ENCODE peak calls at places on chromosomes 1 and 21, in four cellular contexts. A, Y, V and Z are unnamed samples.

GRCh38 chr1:181062800-181063428 is 25.6 kb upstream of the IER5 start:
- DNase-seq in A (peak; percentile 20), Y (no peak), V (peak; percentile 39), Z (no peak)

GRCh38 chr21:25997788-25998611 is 172.6 kb downstream of the APP start:
- DNase-seq in Y (no peak), A (no peak), V (no peak), Z (no peak)

GRCh38 chr1:186865253-186865652 is 36.5 kb downstream of the PLA2G4A start:
- DNase-seq in Y (no peak), V (no peak), A (no peak), Z (no peak)

GRCh38 chr21:17854771-17855170 is 35.6 kb upstream of the C21orf91 start:
- DNase-seq in A (no peak), V (no peak), Y (no peak), Z (no peak)

GRCh38 chr1:51234721-51235425 is 1.2 kb upstream of the RNF11 start:
- DNase-seq in Y (peak; percentile 50), V (peak; percentile 78), A (no peak), Z (peak; percentile 45)

GRCh38 chr1:77847621-77848080 is 40.8 kb upstream of the NEXN start:
- DNase-seq in A (no peak), V (no peak), Y (no peak), Z (no peak)

GRCh38 chr1:213123532-213123931 is 72.5 kb downstream of the RPS6KC1 start:
- DNase-seq in V (no peak), Y (no peak), A (no peak), Z (peak; percentile 39)

GRCh38 chr1:195763907-195764183 is 844.4 kb downstream of the KCNT2 start:
- DNase-seq in A (no peak), V (no peak), Y (no peak), Z (no peak)

GRCh38 chr1:54379481-54380284 is 26.5 kb downstream of the SSBP3 start:
- DNase-seq in V (no peak), Y (no peak), A (no peak), Z (no peak)

GRCh38 chr21:31347435-31348032 is 3.5 kb upstream of the TIAM1 start:
- DNase-seq in V (no peak), A (no peak), Y (no peak), Z (no peak)

GRCh38 chr1:222865718-222866117 is 50.9 kb downstream of the DISP1 start:
- DNase-seq in Y (no peak), A (no peak), V (no peak), Z (no peak)

GRCh38 chr1:72051538-72051937 is 230.8 kb downstream of the NEGR1 start:
- DNase-seq in A (no peak), Y (no peak), V (no peak), Z (no peak)

GRCh38 chr1:240599299-240599698 is 12.7 kb downstream of the GREM2 start:
- DNase-seq in A (no peak), V (no peak), Y (no peak), Z (no peak)

GRCh38 chr1:77126309-77126708 is 92.9 kb downstream of the PIGK start:
- DNase-seq in V (no peak), Y (no peak), A (peak; percentile 5), Z (peak; percentile 1)

GRCh38 chr1:152906023-152906565 is 2.3 kb upstream of the IVL start:
- DNase-seq in Y (no peak), A (no peak), V (no peak), Z (peak; percentile 97)

GRCh38 chr1:16129316-16129715 is 26.6 kb downstream of the EPHA2 start:
- DNase-seq in V (no peak), Y (no peak), A (no peak), Z (no peak)
- H3K36me3 ChIP-seq in V (peaks cover 31% of the 10 kb centered on the region), Y (no peaks in the 10 kb centered on the region), A (no peaks in the 10 kb centered on the region), Z (peaks cover 85% of the 10 kb centered on the region)

GRCh38 chr1:6246497-6247295 is 2.7 kb downstream of the HES3 start:
- DNase-seq in A (peak; percentile 68), Y (peak; percentile 70), V (peak; percentile 85), Z (peak; percentile 67)
- H3K4me3 ChIP-seq in A (no peak overlapping the region), Y (no peak overlapping the region), V (no peak overlapping the region), Z (no peak overlapping the region)

DNA sequence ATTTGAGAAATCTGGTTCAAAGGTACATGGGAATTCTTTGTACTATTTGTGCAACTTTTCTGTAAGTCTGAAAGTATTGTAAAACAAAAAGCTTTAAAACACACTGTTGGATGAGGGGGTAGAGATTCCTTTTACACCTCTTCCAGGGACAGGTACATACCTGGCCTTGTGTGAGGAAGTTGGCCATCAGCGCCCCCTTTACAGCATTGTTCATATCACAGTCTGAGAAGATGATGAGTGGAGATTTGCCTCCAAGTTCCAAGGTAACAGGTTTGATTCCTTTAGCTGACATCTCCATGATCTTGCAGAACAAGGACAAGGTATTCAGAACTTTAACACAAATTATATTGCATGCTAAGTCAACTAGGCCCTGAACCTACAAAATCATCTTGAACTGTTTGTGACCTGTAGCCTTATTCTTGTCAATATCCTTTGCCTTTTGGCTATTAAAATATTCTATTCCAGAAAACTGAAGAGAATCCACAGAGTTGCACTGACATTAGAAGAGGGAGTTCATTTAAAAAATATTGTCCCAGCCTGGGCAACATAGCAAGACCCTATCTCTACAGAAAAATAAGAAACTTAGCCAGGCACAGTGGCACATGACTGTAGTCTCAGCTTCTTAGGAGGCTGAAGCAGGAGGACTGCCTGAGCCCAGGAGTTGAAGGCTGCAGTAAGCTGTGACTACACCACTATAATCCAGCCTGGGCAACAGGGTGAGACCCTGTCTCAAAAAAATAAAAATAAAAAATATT is 18.9 kb downstream of the ALDH9A1 start:
- DNase-seq in Y (no peak), V (no peak), A (no peak), Z (no peak)
- H3K36me3 ChIP-seq in Y (peaks cover 21% of the 10 kb centered on the region), V (peaks cover 84% of the 10 kb centered on the region), A (peaks cover 33% of the 10 kb centered on the region), Z (peaks cover 80% of the 10 kb centered on the region)

DNA sequence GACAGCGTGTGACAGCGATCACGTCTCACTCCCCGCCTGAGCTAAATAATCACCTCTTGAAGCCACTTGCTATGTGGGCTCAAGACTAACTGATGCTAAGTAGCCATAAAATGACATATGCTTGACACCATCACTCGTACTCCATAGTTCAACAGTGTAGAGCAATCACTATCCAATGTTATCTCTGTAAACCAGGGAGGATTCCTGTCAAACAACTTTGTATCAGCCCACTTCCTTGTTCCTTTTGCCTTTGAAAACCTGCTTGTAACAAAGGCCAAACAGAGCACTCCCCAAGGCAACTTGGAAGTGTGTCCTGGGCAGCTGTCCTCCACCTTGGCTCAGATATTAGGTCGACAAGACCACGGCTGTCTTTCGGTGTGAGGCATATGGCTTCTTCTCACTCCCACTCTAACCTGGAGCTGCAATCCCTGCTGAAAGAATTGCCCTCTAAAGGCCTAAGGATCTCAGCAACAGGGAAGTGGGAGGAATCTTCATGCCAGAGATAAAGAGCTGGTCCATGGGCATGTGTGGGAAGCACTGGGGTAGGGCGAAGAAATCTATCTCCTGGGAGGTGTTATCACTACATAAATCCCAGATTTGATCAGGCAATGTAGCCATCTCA is 66.8 kb downstream of the ITPKB start:
- DNase-seq in A (no peak), Y (no peak), V (no peak), Z (no peak)
- H3K4me3 ChIP-seq in A (no peak overlapping the region), Y (no peak overlapping the region), V (no peak overlapping the region), Z (no peak overlapping the region)

GRCh38 chr1:45008076-45008475 is 3.0 kb downstream of the HECTD3 start:
- DNase-seq in V (no peak), A (no peak), Y (no peak), Z (no peak)

GRCh38 chr1:45008516-45008915 is 2.6 kb downstream of the HECTD3 start:
- DNase-seq in A (no peak), V (no peak), Y (no peak), Z (no peak)

GRCh38 chr1:45005761-45006160 is 5.4 kb downstream of the HECTD3 start:
- DNase-seq in Y (no peak), A (no peak), V (no peak), Z (no peak)

GRCh38 chr1:45009296-45009865 is 1.7 kb downstream of the HECTD3 start:
- DNase-seq in Y (no peak), A (no peak), V (no peak), Z (no peak)

GRCh38 chr1:45007311-45007710 is 3.8 kb downstream of the HECTD3 start:
- DNase-seq in V (no peak), A (no peak), Y (no peak), Z (no peak)
- H3K36me3 ChIP-seq in V (peaks cover 78% of the 10 kb centered on the region), A (peaks cover 60% of the 10 kb centered on the region), Y (peaks cover 57% of the 10 kb centered on the region), Z (peaks cover 9% of the 10 kb centered on the region)

GRCh38 chr1:231828182-231828920 is 201.8 kb downstream of the DISC1 start:
- DNase-seq in V (no peak), Y (no peak), A (no peak), Z (peak; percentile 88)

GRCh38 chr1:231826566-231826965 is 200.0 kb downstream of the DISC1 start:
- DNase-seq in V (no peak), Y (no peak), A (no peak), Z (no peak)

GRCh38 chr1:231829332-231829731 is 202.7 kb downstream of the DISC1 start:
- DNase-seq in Y (no peak), A (no peak), V (no peak), Z (no peak)

GRCh38 chr1:231827337-231828105 is 200.9 kb downstream of the DISC1 start:
- DNase-seq in Y (no peak), A (no peak), V (no peak), Z (peak; percentile 43)
- H3K4me3 ChIP-seq in Y (no peak overlapping the region), A (no peak overlapping the region), V (no peak overlapping the region), Z (no peak overlapping the region)